ENCODE peak calls at places on chromosomes 7 and 10, in four cellular contexts. N is RPMI7951, O is Caco-2, W is non-pigmented ciliary epithelial cell. H is an unnamed sample.

GRCh38 chr10:10327934-10328333 is 689.7 kb upstream of the CELF2 start:
- DNase-seq in N (no peak), O (no peak), W (no peak), H (no peak)

GRCh38 chr7:108613147-108613948 is 43.7 kb downstream of the DNAJB9 start:
- DNase-seq in N (peak; percentile 32), O (no peak), W (no peak), H (no peak)

GRCh38 chr7:84237533-84238173 is 43.1 kb upstream of the SEMA3A start:
- DNase-seq in N (peak; percentile 81), O (no peak), W (peak; percentile 88), H (no peak)

GRCh38 chr10:116557305-116557880 is 11.7 kb downstream of the PNLIP start:
- DNase-seq in N (no peak), O (no peak), W (no peak), H (no peak)

GRCh38 chr10:72274213-72274729 is 547 bp downstream of the DDIT4 start:
- DNase-seq in N (peak; percentile 22), O (no peak), W (no peak), H (no peak)

GRCh38 chr10:119080521-119081259 is at the start of gene EIF3A:
- DNase-seq in N (peak; percentile 86), O (peak; percentile 91), W (peak; percentile 55), H (peak; percentile 97)

GRCh38 chr10:75530337-75530736 is 98.9 kb downstream of the LRMDA start:
- DNase-seq in N (peak; percentile 69), O (no peak), W (no peak), H (no peak)

GRCh38 chr10:88413412-88413811 is 169.7 kb downstream of the RNLS start:
- DNase-seq in N (no peak), O (no peak), W (no peak), H (no peak)

GRCh38 chr7:114104035-114104434 is 185.2 kb upstream of the PPP1R3A start:
- DNase-seq in N (no peak), O (no peak), W (no peak), H (no peak)

GRCh38 chr10:128063736-128064614 is 62.2 kb downstream of the MKI67 start:
- DNase-seq in N (peak; percentile 59), O (peak; percentile 22), W (no peak), H (peak; percentile 40)

GRCh38 chr7:108057951-108058391 is 55.0 kb upstream of the LAMB1 start:
- DNase-seq in N (no peak), O (no peak), W (no peak), H (no peak)

GRCh38 chr10:50937230-50937907 is 51.9 kb upstream of the A1CF start:
- DNase-seq in N (peak; percentile 15), O (no peak), W (no peak), H (no peak)

GRCh38 chr10:29642996-29643395 is 8.2 kb upstream of the SVIL start:
- DNase-seq in N (peak; percentile 39), O (no peak), W (no peak), H (no peak)

GRCh38 chr10:110398419-110399162 is 93.9 kb upstream of the SMNDC1 start:
- DNase-seq in N (peak; percentile 95), O (peak; percentile 73), W (peak; percentile 87), H (no peak)

GRCh38 chr7:80225361-80225760 is 90.7 kb downstream of the GNAI1 start:
- DNase-seq in N (no peak), O (no peak), W (no peak), H (no peak)

GRCh38 chr7:20399516-20399915 is 68.8 kb downstream of the ITGB8 start:
- DNase-seq in N (peak; percentile 48), O (no peak), W (no peak), H (no peak)

GRCh38 chr10:70925377-70926214 is 37.2 kb upstream of the PCBD1 start:
- DNase-seq in N (no peak), O (no peak), W (no peak), H (peak; percentile 52)

GRCh38 chr10:97647556-97647955 is 7.1 kb downstream of the PI4K2A start:
- DNase-seq in N (peak; percentile 33), O (no peak), W (no peak), H (no peak)

GRCh38 chr7:38330861-38331709 is 57.6 kb upstream of the TARP start:
- DNase-seq in N (no peak), O (no peak), W (no peak), H (no peak)

GRCh38 chr10:75662715-75663114 is 231.3 kb downstream of the LRMDA start:
- DNase-seq in N (no peak), O (no peak), W (no peak), H (no peak)

GRCh38 chr10:71086439-71087080 is 125.8 kb upstream of the UNC5B start:
- DNase-seq in N (no peak), O (peak; percentile 19), W (no peak), H (no peak)

GRCh38 chr10:125355657-125356056 is 195.3 kb upstream of the CTBP2 start:
- DNase-seq in N (no peak), O (no peak), W (no peak), H (no peak)

GRCh38 chr10:72156223-72156622 is 59.6 kb upstream of the ANAPC16 start:
- DNase-seq in N (no peak), O (no peak), W (no peak), H (no peak)

GRCh38 chr10:130737622-130738021 is 573.9 kb downstream of the TCERG1L start:
- DNase-seq in N (no peak), O (peak; percentile 12), W (no peak), H (no peak)

GRCh38 chr7:138981332-138982203 is at the start of gene KIAA1549:
- DNase-seq in N (peak; percentile 77), O (peak; percentile 76), W (no peak), H (peak; percentile 61)

GRCh38 chr10:119342017-119342734 is 134.8 kb downstream of the GRK5 start:
- DNase-seq in N (no peak), O (no peak), W (no peak), H (no peak)

GRCh38 chr7:32158076-32158475 is 87.9 kb upstream of the PDE1C start:
- DNase-seq in N (peak; percentile 54), O (no peak), W (no peak), H (no peak)

GRCh38 chr7:86645174-86645566 is 1.5 kb downstream of the GRM3 start:
- DNase-seq in N (no peak), O (no peak), W (no peak), H (no peak)

GRCh38 chr7:127812540-127812939 is 160.5 kb downstream of the SND1 start:
- DNase-seq in N (no peak), O (no peak), W (no peak), H (no peak)

GRCh38 chr10:128047337-128047736 is 78.9 kb downstream of the MKI67 start:
- DNase-seq in N (no peak), O (peak; percentile 53), W (no peak), H (peak; percentile 61)

GRCh38 chr10:73850863-73851461 is 23.4 kb downstream of the CAMK2G start:
- DNase-seq in N (no peak), O (no peak), W (peak; percentile 45), H (no peak)

GRCh38 chr10:35824704-35825103 is 182.6 kb upstream of the FZD8 start:
- DNase-seq in N (no peak), O (no peak), W (no peak), H (no peak)

GRCh38 chr7:139871276-139871675 is 42.2 kb downstream of the TBXAS1 start:
- DNase-seq in N (no peak), O (no peak), W (no peak), H (no peak)